ENCODE peak calls at places on chromosomes 5 and 9, in eight cellular contexts. One of them, this sample, is unnamed. For H3K9me3, the result is how much of the 10 kb centered on the place peaks cover.

GRCh38 chr9:116705531-116705930 is 18.4 kb downstream of the TRIM32 start:
- DNase-seq in trophoblast cell: no peak
- DNase-seq in right atrium auricular region: no peak
- DNase-seq in tibial artery: no peak
- DNase-seq in PC-9: no peak
- DNase-seq in neural progenitor cell: no peak
- DNase-seq in GM23248: no peak
- DNase-seq in RWPE2: no peak
- DNase-seq in this sample: no peak

GRCh38 chr5:180340856-180341255 is 12.3 kb downstream of the GFPT2 start:
- DNase-seq in trophoblast cell: no peak
- DNase-seq in right atrium auricular region: no peak
- DNase-seq in tibial artery: no peak
- DNase-seq in PC-9: no peak
- DNase-seq in neural progenitor cell: no peak
- DNase-seq in GM23248: peak
- DNase-seq in RWPE2: peak
- DNase-seq in this sample: peak

GRCh38 chr5:60687927-60688720 is 11.8 kb downstream of the DEPDC1B start:
- DNase-seq in trophoblast cell: peak
- DNase-seq in right atrium auricular region: no peak
- DNase-seq in tibial artery: no peak
- DNase-seq in PC-9: no peak
- DNase-seq in neural progenitor cell: peak
- DNase-seq in GM23248: peak
- DNase-seq in RWPE2: no peak
- DNase-seq in this sample: no peak

GRCh38 chr9:129113645-129114304 is 2.6 kb downstream of the PTPA start:
- DNase-seq in trophoblast cell: no peak
- DNase-seq in right atrium auricular region: no peak
- DNase-seq in tibial artery: no peak
- DNase-seq in PC-9: no peak
- DNase-seq in neural progenitor cell: no peak
- DNase-seq in GM23248: no peak
- DNase-seq in RWPE2: no peak
- DNase-seq in this sample: no peak

GRCh38 chr5:94908889-94909480 is 290.5 kb downstream of the SLF1 start:
- DNase-seq in trophoblast cell: no peak
- DNase-seq in right atrium auricular region: no peak
- DNase-seq in tibial artery: no peak
- DNase-seq in PC-9: no peak
- DNase-seq in neural progenitor cell: peak
- DNase-seq in GM23248: peak
- DNase-seq in RWPE2: no peak
- DNase-seq in this sample: no peak

GRCh38 chr5:170420809-170421412 is 31.7 kb upstream of the KCNMB1 start:
- DNase-seq in trophoblast cell: peak
- DNase-seq in right atrium auricular region: peak
- DNase-seq in tibial artery: peak
- DNase-seq in PC-9: peak
- DNase-seq in neural progenitor cell: peak
- DNase-seq in GM23248: peak
- DNase-seq in RWPE2: no peak
- DNase-seq in this sample: no peak

GRCh38 chr5:154523704-154524103 is 45.7 kb upstream of the HAND1 start:
- DNase-seq in trophoblast cell: peak
- DNase-seq in right atrium auricular region: no peak
- DNase-seq in tibial artery: no peak
- DNase-seq in PC-9: no peak
- DNase-seq in neural progenitor cell: peak
- DNase-seq in GM23248: peak
- DNase-seq in RWPE2: no peak
- DNase-seq in this sample: no peak

GRCh38 chr5:56026863-56027300 is 32.1 kb upstream of the IL6ST start:
- DNase-seq in trophoblast cell: peak
- DNase-seq in right atrium auricular region: no peak
- DNase-seq in tibial artery: no peak
- DNase-seq in PC-9: peak
- DNase-seq in neural progenitor cell: no peak
- DNase-seq in GM23248: peak
- DNase-seq in RWPE2: no peak
- DNase-seq in this sample: no peak

GRCh38 chr5:104189031-104189430 is 626.4 kb upstream of the NUDT12 start:
- DNase-seq in trophoblast cell: no peak
- DNase-seq in right atrium auricular region: no peak
- DNase-seq in tibial artery: no peak
- DNase-seq in PC-9: no peak
- DNase-seq in neural progenitor cell: no peak
- DNase-seq in GM23248: peak
- DNase-seq in RWPE2: no peak
- DNase-seq in this sample: no peak

GRCh38 chr5:37836173-37837100 is 3.4 kb downstream of the GDNF start:
- DNase-seq in trophoblast cell: peak
- DNase-seq in right atrium auricular region: no peak
- DNase-seq in tibial artery: no peak
- DNase-seq in PC-9: no peak
- DNase-seq in neural progenitor cell: peak
- DNase-seq in GM23248: peak
- DNase-seq in RWPE2: no peak
- DNase-seq in this sample: no peak

GRCh38 chr5:159208508-159209437 is 580 bp downstream of the RNF145 start:
- DNase-seq in trophoblast cell: peak
- DNase-seq in right atrium auricular region: no peak
- DNase-seq in tibial artery: peak
- DNase-seq in PC-9: no peak
- DNase-seq in neural progenitor cell: peak
- DNase-seq in GM23248: peak
- DNase-seq in RWPE2: no peak
- DNase-seq in this sample: peak

GRCh38 chr5:150278916-150279315 is 10.7 kb downstream of the CAMK2A start:
- DNase-seq in trophoblast cell: no peak
- DNase-seq in right atrium auricular region: no peak
- DNase-seq in tibial artery: no peak
- DNase-seq in PC-9: peak
- DNase-seq in neural progenitor cell: no peak
- DNase-seq in GM23248: peak
- DNase-seq in RWPE2: no peak
- DNase-seq in this sample: no peak

DNA sequence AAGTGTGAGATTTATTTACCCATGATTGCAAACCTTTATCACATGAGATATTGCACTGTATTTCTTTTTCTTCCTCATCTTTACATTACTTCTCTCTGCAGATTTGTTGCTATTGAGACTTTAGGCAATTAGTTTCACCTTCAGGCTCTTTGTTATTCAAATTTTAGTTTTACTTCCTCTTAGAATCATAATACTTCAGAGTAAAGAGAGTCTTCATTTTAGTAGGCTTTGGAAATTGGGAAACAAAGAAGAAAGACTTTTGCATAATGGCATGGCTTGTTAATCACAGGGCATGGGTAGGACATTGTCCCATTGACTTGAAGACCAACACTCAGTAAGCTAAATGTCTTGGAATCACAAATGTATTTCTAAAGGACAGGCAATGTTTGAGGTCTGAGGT is 1.2 kb upstream of the PCDHGA5 start:
- DNase-seq in trophoblast cell: no peak
- DNase-seq in right atrium auricular region: no peak
- DNase-seq in tibial artery: no peak
- DNase-seq in PC-9: no peak
- DNase-seq in neural progenitor cell: no peak
- DNase-seq in GM23248: no peak
- DNase-seq in RWPE2: no peak
- DNase-seq in this sample: no peak
- H3K9me3 ChIP-seq in trophoblast cell: under half
- H3K9me3 ChIP-seq in right atrium auricular region: half or more
- H3K9me3 ChIP-seq in tibial artery: under half
- H3K9me3 ChIP-seq in PC-9: under half
- H3K9me3 ChIP-seq in neural progenitor cell: under half
- H3K9me3 ChIP-seq in GM23248: under half
- H3K9me3 ChIP-seq in RWPE2: under half
- H3K9me3 ChIP-seq in this sample: half or more

DNA sequence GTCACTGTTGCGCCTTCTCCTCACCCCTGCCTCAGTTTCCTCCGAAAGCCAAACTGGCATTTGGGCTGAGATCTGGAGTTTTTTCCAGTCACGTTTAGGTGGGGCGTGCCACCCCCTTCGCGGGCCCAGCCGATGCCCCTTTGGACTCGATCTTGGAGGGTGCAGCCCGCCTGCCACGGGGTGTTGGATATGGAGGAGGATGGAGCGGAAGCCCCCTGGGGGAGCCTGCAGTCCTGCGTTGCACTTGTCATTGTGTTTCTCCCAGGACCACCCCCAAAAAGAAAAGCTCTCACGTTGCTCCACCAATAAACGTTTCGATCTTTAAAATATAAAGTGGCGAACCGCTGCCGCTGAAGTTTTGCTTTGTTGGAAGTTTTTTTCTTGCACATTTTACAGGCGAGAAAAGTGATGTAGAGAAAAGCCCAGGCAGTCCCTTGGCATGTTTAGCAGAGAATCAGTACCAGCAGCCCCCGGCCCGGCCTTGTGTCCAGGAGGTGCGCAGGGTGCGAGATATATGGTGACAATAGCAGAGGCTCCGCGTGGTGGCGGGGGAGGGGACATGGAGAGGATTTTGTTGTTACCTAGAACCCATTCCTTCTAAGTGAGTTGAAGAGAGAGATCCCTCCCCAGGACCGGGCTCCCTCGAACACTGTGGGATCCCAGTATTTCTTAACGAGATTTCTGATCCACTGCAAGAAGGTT is 681 bp downstream of the F2R start:
- DNase-seq in trophoblast cell: no peak
- DNase-seq in right atrium auricular region: no peak
- DNase-seq in tibial artery: no peak
- DNase-seq in PC-9: no peak
- DNase-seq in neural progenitor cell: peak
- DNase-seq in GM23248: peak
- DNase-seq in RWPE2: no peak
- DNase-seq in this sample: peak
- H3K27ac ChIP-seq in trophoblast cell: no peak
- H3K27ac ChIP-seq in right atrium auricular region: peak
- H3K27ac ChIP-seq in tibial artery: peak
- H3K27ac ChIP-seq in PC-9: no peak
- H3K27ac ChIP-seq in neural progenitor cell: no peak
- H3K27ac ChIP-seq in GM23248: no peak
- H3K27ac ChIP-seq in RWPE2: peak
- H3K27ac ChIP-seq in this sample: peak

DNA sequence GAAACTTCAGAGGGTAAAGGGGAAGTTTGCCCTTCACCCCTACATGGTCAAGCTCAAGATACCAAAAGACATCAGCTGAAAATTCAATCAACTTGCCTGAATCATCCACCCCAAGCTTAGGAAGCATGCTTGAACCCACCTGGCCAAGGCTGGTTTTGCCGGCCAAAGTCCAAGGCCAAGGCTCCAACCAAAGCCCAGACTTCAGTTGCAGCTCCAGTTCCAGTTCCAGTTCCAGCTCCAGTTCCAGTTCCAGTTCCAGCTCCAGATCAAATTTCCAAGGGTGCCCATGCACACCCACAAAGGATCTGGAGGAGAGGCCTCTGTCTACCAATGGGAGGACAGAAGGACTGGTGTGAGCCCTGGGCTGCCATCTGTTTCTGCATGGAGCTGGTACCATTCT is 4.6 kb upstream of the SERINC5 start:
- DNase-seq in trophoblast cell: no peak
- DNase-seq in right atrium auricular region: no peak
- DNase-seq in tibial artery: no peak
- DNase-seq in PC-9: no peak
- DNase-seq in neural progenitor cell: no peak
- DNase-seq in GM23248: no peak
- DNase-seq in RWPE2: no peak
- DNase-seq in this sample: no peak
- H3K9me3 ChIP-seq in trophoblast cell: under half
- H3K9me3 ChIP-seq in right atrium auricular region: under half
- H3K9me3 ChIP-seq in tibial artery: under half
- H3K9me3 ChIP-seq in PC-9: under half
- H3K9me3 ChIP-seq in neural progenitor cell: under half
- H3K9me3 ChIP-seq in GM23248: under half
- H3K9me3 ChIP-seq in RWPE2: under half
- H3K9me3 ChIP-seq in this sample: under half

DNA sequence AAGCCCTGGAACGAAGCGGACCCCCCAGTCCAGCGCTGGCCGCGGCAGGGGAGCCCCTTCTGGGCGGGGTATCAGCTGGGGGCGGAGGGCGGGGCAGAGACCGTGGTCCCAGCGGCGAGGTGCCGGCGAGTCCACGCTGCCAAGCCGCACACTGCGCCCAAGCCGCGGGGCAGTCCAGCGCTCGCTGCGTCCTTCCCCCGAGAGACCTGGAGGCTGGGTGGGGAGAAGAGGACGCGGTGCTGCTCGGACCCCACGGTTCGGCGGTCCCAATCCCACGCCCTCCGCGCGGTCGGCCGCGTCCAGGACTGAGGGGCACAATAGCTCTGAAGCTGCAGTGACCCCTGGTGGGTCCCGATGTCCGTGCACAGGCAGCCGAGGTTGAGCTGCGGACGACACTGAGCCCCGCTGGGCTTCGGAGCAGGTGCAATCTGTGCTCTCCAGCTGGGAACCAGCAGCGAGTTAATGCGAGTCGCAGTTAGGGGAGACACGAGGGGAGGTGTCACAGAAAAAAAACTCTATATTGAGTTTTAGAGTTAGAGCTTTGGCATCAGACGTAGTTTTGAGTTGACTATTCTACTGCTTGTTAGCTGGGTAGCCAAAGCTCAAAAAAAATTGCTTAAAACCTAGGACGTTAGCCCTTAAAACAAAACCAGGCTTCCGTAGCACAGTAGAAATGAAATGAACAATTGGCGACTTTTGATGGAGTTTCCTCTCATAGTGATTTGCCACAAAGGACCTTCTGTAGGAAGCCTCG is 1.2 kb upstream of the EPB41L4A start:
- DNase-seq in trophoblast cell: peak
- DNase-seq in right atrium auricular region: peak
- DNase-seq in tibial artery: peak
- DNase-seq in PC-9: peak
- DNase-seq in neural progenitor cell: peak
- DNase-seq in GM23248: peak
- DNase-seq in RWPE2: peak
- DNase-seq in this sample: peak
- H3K27ac ChIP-seq in trophoblast cell: no peak
- H3K27ac ChIP-seq in right atrium auricular region: peak
- H3K27ac ChIP-seq in tibial artery: peak
- H3K27ac ChIP-seq in PC-9: no peak
- H3K27ac ChIP-seq in neural progenitor cell: no peak
- H3K27ac ChIP-seq in GM23248: no peak
- H3K27ac ChIP-seq in RWPE2: no peak
- H3K27ac ChIP-seq in this sample: peak

GRCh38 chr5:54133917-54134316 is 176.5 kb downstream of the ARL15 start:
- DNase-seq in trophoblast cell: no peak
- DNase-seq in right atrium auricular region: no peak
- DNase-seq in tibial artery: no peak
- DNase-seq in PC-9: no peak
- DNase-seq in neural progenitor cell: no peak
- DNase-seq in GM23248: no peak
- DNase-seq in RWPE2: no peak
- DNase-seq in this sample: no peak
- H3K9me3 ChIP-seq in trophoblast cell: under half
- H3K9me3 ChIP-seq in right atrium auricular region: under half
- H3K9me3 ChIP-seq in tibial artery: under half
- H3K9me3 ChIP-seq in PC-9: under half
- H3K9me3 ChIP-seq in neural progenitor cell: under half
- H3K9me3 ChIP-seq in GM23248: under half
- H3K9me3 ChIP-seq in RWPE2: under half
- H3K9me3 ChIP-seq in this sample: under half

This sample was measured in left lung.